ENCODE peak calls at places on chromosomes 3 and 15, in eight cellular contexts. K is tibial artery, E is foreskin fibroblast, I is gastrocnemius medialis, D is HFF-Myc, U is GM12865, X is AG10803, J is BJ. L is an unnamed sample.

GRCh38 chr3:72601049-72601448 is 247.2 kb downstream of the SHQ1 start:
- DNase-seq in X (no peak), D (no peak), K (no peak), I (no peak), U (no peak), E (peak; percentile 14), J (no peak), L (no peak)

GRCh38 chr15:89329329-89330084 is 5.1 kb downstream of the POLG start:
- DNase-seq in I (no peak), D (no peak), X (peak; percentile 43), K (no peak), J (no peak), U (no peak), E (peak; percentile 58), L (no peak)

GRCh38 chr15:92801412-92801773 is 98.7 kb upstream of the CHD2 start:
- DNase-seq in U (no peak), J (peak; percentile 73), K (no peak), X (peak; percentile 98), D (peak; percentile 87), I (no peak), E (peak; percentile 75), L (no peak)

GRCh38 chr15:94847325-94847724 is 616.0 kb downstream of the MCTP2 start:
- DNase-seq in I (no peak), U (no peak), J (no peak), K (no peak), D (no peak), E (no peak), X (no peak), L (no peak)

GRCh38 chr3:170909129-170909903 is 879 bp upstream of the EIF5A2 start:
- DNase-seq in D (no peak), K (peak; percentile 25), X (peak; percentile 92), E (peak; percentile 91), I (no peak), U (no peak), J (peak; percentile 74), L (peak; percentile 54)

GRCh38 chr15:90414408-90415028 is 26.5 kb downstream of the IQGAP1 start:
- DNase-seq in X (peak; percentile 71), J (peak; percentile 74), E (peak; percentile 77), I (no peak), D (no peak), U (no peak), K (no peak), L (no peak)

GRCh38 chr3:2568929-2569328 is 470.3 kb downstream of the CNTN4 start:
- DNase-seq in E (no peak), I (no peak), X (no peak), K (no peak), D (no peak), U (no peak), J (no peak), L (no peak)

GRCh38 chr3:50985893-50986292 is 311.2 kb downstream of the DOCK3 start:
- DNase-seq in J (no peak), K (no peak), U (no peak), E (no peak), I (no peak), X (no peak), D (no peak), L (no peak)

GRCh38 chr3:178320481-178321352 is 215.5 kb upstream of the KCNMB2 start:
- DNase-seq in U (no peak), I (peak; percentile 33), E (peak; percentile 77), J (no peak), X (peak; percentile 69), D (no peak), K (no peak), L (peak; percentile 60)

GRCh38 chr3:146374146-146374545 is 95.2 kb downstream of the PLSCR2 start:
- DNase-seq in X (peak; percentile 59), U (no peak), I (no peak), J (no peak), K (no peak), D (no peak), E (peak; percentile 37), L (no peak)

GRCh38 chr15:76837474-76837873 is 67.7 kb downstream of the SCAPER start:
- DNase-seq in D (no peak), U (no peak), E (no peak), I (no peak), X (no peak), J (no peak), K (no peak), L (no peak)

GRCh38 chr15:72086920-72087648 is 30.9 kb downstream of the MYO9A start:
- DNase-seq in K (no peak), X (no peak), J (no peak), I (no peak), U (no peak), D (no peak), E (no peak), L (no peak)

GRCh38 chr3:119579366-119580147 is at the start of gene ADPRH:
- DNase-seq in J (no peak), I (peak; percentile 74), X (peak; percentile 61), U (peak; percentile 91), D (no peak), E (peak; percentile 84), K (peak; percentile 52), L (no peak)

GRCh38 chr3:167814441-167814951 is 79.0 kb downstream of the SERPINI1 start:
- DNase-seq in K (no peak), X (peak; percentile 70), I (no peak), D (no peak), J (peak; percentile 47), E (peak; percentile 48), U (no peak), L (peak; percentile 84)

GRCh38 chr3:7518471-7518870 is 657.6 kb downstream of the GRM7 start:
- DNase-seq in E (no peak), X (no peak), D (no peak), I (no peak), K (no peak), J (no peak), U (no peak), L (peak; percentile 40)

GRCh38 chr3:19576343-19576742 is 357.7 kb downstream of the EFHB start:
- DNase-seq in X (no peak), J (no peak), U (no peak), E (no peak), I (no peak), K (no peak), D (no peak), L (no peak)

GRCh38 chr15:66131831-66132230 is 121.7 kb downstream of the MEGF11 start:
- DNase-seq in I (no peak), U (no peak), D (no peak), K (no peak), E (no peak), J (no peak), X (no peak), L (no peak)

GRCh38 chr3:131535596-131535995 is 32.8 kb upstream of the MRPL3 start:
- DNase-seq in E (peak; percentile 88), X (peak; percentile 42), J (peak; percentile 18), I (no peak), D (peak; percentile 27), U (no peak), K (no peak), L (peak; percentile 16)

GRCh38 chr15:69160976-69161877 is 792 bp downstream of the GLCE start:
- DNase-seq in U (peak; percentile 17), K (peak; percentile 21), I (no peak), X (peak; percentile 25), J (no peak), D (no peak), E (peak; percentile 67), L (no peak)

GRCh38 chr3:160384639-160385312 is 14.2 kb downstream of the IFT80 start:
- DNase-seq in J (no peak), I (no peak), E (no peak), K (no peak), U (no peak), X (no peak), D (no peak), L (no peak)

GRCh38 chr3:160379628-160380214 is 19.3 kb downstream of the IFT80 start:
- DNase-seq in J (no peak), K (no peak), D (no peak), I (no peak), E (no peak), X (no peak), U (no peak), L (no peak)

GRCh38 chr3:160376681-160377080 is 22.3 kb downstream of the IFT80 start:
- DNase-seq in D (no peak), I (no peak), X (peak; percentile 86), E (peak; percentile 82), K (no peak), U (no peak), J (no peak), L (no peak)

GRCh38 chr3:160378331-160379109 is 20.5 kb downstream of the IFT80 start:
- DNase-seq in D (no peak), J (no peak), E (peak; percentile 49), K (no peak), X (no peak), U (no peak), I (no peak), L (no peak)

GRCh38 chr3:160381470-160381869 is 17.6 kb downstream of the IFT80 start:
- DNase-seq in U (no peak), X (no peak), J (no peak), D (no peak), K (no peak), E (peak; percentile 69), I (no peak), L (no peak)
- H3K4me3 ChIP-seq in U (no peak overlapping the region), X (no peak overlapping the region), J (no peak overlapping the region), D (no peak overlapping the region), K (no peak overlapping the region), E (no peak overlapping the region), I (no peak overlapping the region), L (no peak overlapping the region)

DNA sequence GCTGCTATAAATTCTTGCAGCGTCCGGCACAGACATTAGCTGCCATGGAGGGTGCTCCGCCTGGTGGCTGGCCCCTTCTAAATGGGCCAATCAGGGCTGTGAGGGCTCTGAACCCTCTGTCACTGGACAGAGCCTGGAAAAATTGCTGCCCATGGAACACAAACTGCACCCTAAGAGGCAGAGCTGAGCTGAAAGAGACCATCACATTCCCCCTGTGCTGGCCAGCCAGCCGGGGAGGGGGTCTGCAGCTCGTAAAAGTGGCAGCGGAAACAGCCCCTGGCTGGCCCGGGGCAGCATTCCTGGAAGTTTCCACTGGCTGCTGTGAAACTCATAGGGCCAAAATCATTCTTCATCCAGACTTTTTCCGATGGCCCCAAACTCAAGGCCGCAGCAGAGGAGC is 21.0 kb upstream of the DUSP7 start:
- DNase-seq in X (no peak), K (no peak), J (no peak), I (no peak), U (no peak), E (peak; percentile 51), D (no peak), L (no peak)
- TF ChIP-seq CTCF in X (peak; percentile 14), K (peak; percentile 42), J (peak; percentile 23), I (no peak), U (no peak), E (peak; percentile 10), D (no peak), L (peak; percentile 5)

GRCh38 chr3:100717063-100717462 is 7.8 kb downstream of the TFG start:
- DNase-seq in U (no peak), I (no peak), E (no peak), X (no peak), K (no peak), J (no peak), D (no peak), L (no peak)
- H3K4me3 ChIP-seq in U (no peak overlapping the region), I (no peak overlapping the region), E (no peak overlapping the region), X (no peak overlapping the region), K (no peak overlapping the region), J (no peak overlapping the region), D (no peak overlapping the region), L (no peak overlapping the region)

GRCh38 chr3:31213869-31214486 is 318.7 kb upstream of the STT3B start:
- DNase-seq in J (no peak), U (peak; percentile 83), D (no peak), X (no peak), I (no peak), K (no peak), E (no peak), L (no peak)

GRCh38 chr3:31204026-31204795 is 309.8 kb upstream of the GADL1 start:
- DNase-seq in J (no peak), D (no peak), X (no peak), E (no peak), K (no peak), U (no peak), I (no peak), L (no peak)

GRCh38 chr3:31210068-31210650 is 315.7 kb upstream of the GADL1 start:
- DNase-seq in D (no peak), J (no peak), K (no peak), X (no peak), E (no peak), I (no peak), U (no peak), L (no peak)
- TF ChIP-seq CTCF in D (no peak), J (no peak), K (no peak), X (no peak), E (no peak), I (no peak), U (no peak), L (peak; percentile 4)

L was measured in astrocyte of the cerebellum.